ENCODE peak calls at places on chromosomes 2 and 18, in six cellular contexts. W, X, Y, R, L and P are unnamed samples.

GRCh38 chr18:22219568-22220355 is 50.4 kb downstream of the GATA6 start:
- DNase-seq in W (no peak), X (no peak), Y (no peak), R (no peak), L (no peak), P (no peak)

GRCh38 chr2:20638646-20639430 is 12.1 kb downstream of the HS1BP3 start:
- DNase-seq in W (peak; percentile 38), X (peak; percentile 46), Y (no peak), R (no peak), L (no peak), P (no peak)

GRCh38 chr2:231191896-231192872 is 6.2 kb upstream of the ARMC9 start:
- DNase-seq in W (peak; percentile 79), X (peak; percentile 85), Y (peak; percentile 92), R (no peak), L (peak; percentile 67), P (peak; percentile 82)

GRCh38 chr2:157790780-157791179 is 85.3 kb downstream of the ACVR1 start:
- DNase-seq in W (no peak), X (no peak), Y (no peak), R (no peak), L (no peak), P (no peak)

GRCh38 chr2:57862727-57863126 is 183.9 kb upstream of the VRK2 start:
- DNase-seq in W (no peak), X (no peak), Y (no peak), R (no peak), L (no peak), P (no peak)

GRCh38 chr2:240947607-240948006 is 41.5 kb downstream of the CROCC2 start:
- DNase-seq in W (peak; percentile 52), X (no peak), Y (peak; percentile 4), R (no peak), L (no peak), P (no peak)

GRCh38 chr2:217075225-217075802 is 215.4 kb upstream of the TNP1 start:
- DNase-seq in W (peak; percentile 72), X (peak; percentile 71), Y (peak; percentile 61), R (no peak), L (no peak), P (no peak)

GRCh38 chr2:192687000-192687399 is 492.3 kb upstream of the TMEFF2 start:
- DNase-seq in W (no peak), X (no peak), Y (no peak), R (no peak), L (no peak), P (no peak)

GRCh38 chr2:60386436-60386835 is 167.0 kb downstream of the BCL11A start:
- DNase-seq in W (no peak), X (no peak), Y (no peak), R (no peak), L (no peak), P (no peak)

GRCh38 chr2:238285653-238286082 is 2.7 kb downstream of the PER2 start:
- DNase-seq in W (no peak), X (peak; percentile 84), Y (peak; percentile 96), R (no peak), L (peak; percentile 89), P (peak; percentile 93)

GRCh38 chr2:157473585-157473984 is 29.7 kb upstream of the CYTIP start:
- DNase-seq in W (no peak), X (no peak), Y (no peak), R (no peak), L (no peak), P (no peak)

GRCh38 chr2:118983133-118983532 is 41.1 kb downstream of the MARCO start:
- DNase-seq in W (no peak), X (no peak), Y (no peak), R (peak; percentile 38), L (no peak), P (no peak)

GRCh38 chr2:216740557-216741222 is 45.3 kb upstream of the IGFBP5 start:
- DNase-seq in W (no peak), X (no peak), Y (no peak), R (no peak), L (no peak), P (no peak)

GRCh38 chr2:96320326-96321229 is 4.5 kb upstream of the ITPRIPL1 start:
- DNase-seq in W (no peak), X (no peak), Y (no peak), R (no peak), L (no peak), P (no peak)
- H3K4me3 ChIP-seq in W (peak overlapping the region; percentile 63), X (peak overlapping the region; percentile 68), Y (peak overlapping the region; percentile 69), R (peak overlapping the region; percentile 81), L (peak overlapping the region; percentile 41), P (peak overlapping the region; percentile 69)

GRCh38 chr2:85536479-85536878 is 2.5 kb upstream of the MAT2A start:
- DNase-seq in W (no peak), X (no peak), Y (no peak), R (no peak), L (no peak), P (peak; percentile 72)

GRCh38 chr2:85539361-85540130 is 578 bp downstream of the MAT2A start:
- DNase-seq in W (peak; percentile 83), X (peak; percentile 89), Y (peak; percentile 75), R (peak; percentile 80), L (peak; percentile 71), P (no peak)

GRCh38 chr2:85538507-85539360 is at the start of gene MAT2A:
- DNase-seq in W (peak; percentile 96), X (peak; percentile 98), Y (peak; percentile 93), R (peak; percentile 96), L (peak; percentile 92), P (peak; percentile 77)

GRCh38 chr2:85540131-85540587 is 1.2 kb downstream of the MAT2A start:
- DNase-seq in W (no peak), X (no peak), Y (no peak), R (no peak), L (no peak), P (no peak)

DNA sequence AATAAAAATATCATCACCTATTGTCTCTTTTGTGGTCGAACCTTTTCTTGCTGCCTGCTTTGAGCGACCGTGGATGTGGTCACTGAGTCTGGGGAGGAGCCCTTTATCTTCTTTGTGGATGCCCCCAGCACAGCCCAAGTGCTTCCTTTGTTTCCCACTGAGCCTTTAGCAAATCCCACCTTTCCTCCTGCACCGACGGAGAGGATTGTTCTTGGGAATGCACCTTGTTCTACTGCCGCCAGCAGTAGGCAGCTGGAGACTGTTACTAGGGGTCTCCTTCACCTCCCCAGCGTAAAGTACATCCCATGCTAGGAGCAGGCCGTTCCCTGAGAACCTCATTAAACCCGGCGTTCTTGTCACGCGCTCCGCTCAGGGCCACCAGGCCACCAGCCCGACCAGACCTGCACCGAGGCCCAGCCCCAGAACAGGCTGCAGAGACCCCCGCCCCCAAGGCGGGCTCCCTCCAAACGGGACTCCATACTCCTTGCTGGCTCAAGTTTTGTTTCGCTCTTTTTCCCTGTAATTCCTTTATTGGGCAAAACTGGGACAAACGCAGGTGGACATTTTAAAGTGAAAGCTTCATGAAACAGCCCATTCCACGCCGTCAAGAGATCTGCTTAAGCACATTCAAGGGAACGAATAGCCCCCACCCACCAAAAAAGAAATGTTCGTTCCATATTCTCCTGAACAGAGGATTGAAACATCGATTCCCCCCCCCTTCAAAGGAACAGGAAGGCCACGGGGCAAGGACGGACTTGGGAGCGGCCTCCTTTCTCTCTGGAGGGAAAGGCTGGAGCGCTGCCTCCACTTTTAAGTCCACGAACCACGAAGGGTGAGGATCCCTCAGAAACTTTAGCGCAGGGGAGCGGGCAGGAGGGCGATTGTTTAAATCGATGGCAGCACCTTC is 1.1 kb upstream of the MAT2A start:
- DNase-seq in W (peak; percentile 68), X (peak; percentile 79), Y (peak; percentile 74), R (peak; percentile 61), L (peak; percentile 66), P (no peak)
- TF ChIP-seq CTCF in W (no peak), X (no peak), Y (no peak), R (no peak), L (no peak), P (no peak)

GRCh38 chr18:63909870-63910269 is 2.1 kb downstream of the SERPINB10 start:
- DNase-seq in W (no peak), X (no peak), Y (no peak), R (no peak), L (no peak), P (no peak)
- H3K4me3 ChIP-seq in W (no peak overlapping the region), X (no peak overlapping the region), Y (no peak overlapping the region), R (no peak overlapping the region), L (no peak overlapping the region), P (no peak overlapping the region)

DNA sequence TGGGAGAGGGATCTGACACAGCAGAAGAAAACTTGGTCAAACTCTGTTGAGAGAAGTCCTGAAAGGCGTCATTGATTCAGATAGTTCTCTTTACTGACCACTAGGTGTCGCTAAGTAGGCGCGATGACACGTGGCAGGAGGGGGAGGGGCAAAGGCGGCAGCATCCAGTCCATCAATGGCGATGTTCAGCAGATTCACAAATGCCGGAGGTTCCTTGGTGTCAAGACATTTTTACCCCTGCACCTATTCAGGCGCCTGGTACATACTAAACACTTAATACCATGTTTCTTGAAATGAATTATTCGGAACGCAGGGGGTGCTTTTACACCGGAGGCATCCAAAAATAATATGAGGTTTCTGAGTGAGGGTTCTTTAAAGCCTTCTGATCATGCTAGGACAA is 3.0 kb upstream of the PLEK start:
- DNase-seq in W (peak; percentile 84), X (peak; percentile 81), Y (peak; percentile 67), R (peak; percentile 87), L (peak; percentile 81), P (peak; percentile 27)
- TF ChIP-seq CTCF in W (peak; percentile 54), X (peak; percentile 63), Y (peak; percentile 70), R (peak; percentile 73), L (peak; percentile 80), P (peak; percentile 74)

DNA sequence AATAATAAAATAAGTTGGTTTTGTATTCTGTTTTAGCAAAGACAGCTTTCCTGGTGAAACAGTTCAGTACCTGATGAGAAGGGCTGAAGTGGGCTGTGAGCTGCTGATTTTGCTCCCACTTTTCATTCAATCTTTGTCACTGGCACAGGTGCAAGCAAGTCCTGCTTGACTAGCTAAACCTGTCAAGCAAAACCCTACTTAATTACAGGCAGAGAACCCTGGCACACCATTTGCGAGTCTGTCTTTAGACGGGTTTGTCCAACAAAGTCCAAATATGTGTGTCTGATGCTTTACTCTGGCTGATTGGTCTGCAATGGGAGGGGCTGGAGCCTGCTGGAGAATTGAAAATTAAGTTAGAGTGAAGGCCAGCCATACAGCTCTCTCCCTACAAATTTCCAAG is 267.2 kb downstream of the EPHA4 start:
- DNase-seq in W (no peak), X (no peak), Y (no peak), R (no peak), L (no peak), P (no peak)
- H3K4me3 ChIP-seq in W (no peak overlapping the region), X (no peak overlapping the region), Y (no peak overlapping the region), R (no peak overlapping the region), L (no peak overlapping the region), P (no peak overlapping the region)

GRCh38 chr2:40955635-40956034 is 503.7 kb upstream of the SLC8A1 start:
- DNase-seq in W (no peak), X (no peak), Y (no peak), R (no peak), L (no peak), P (no peak)
- TF ChIP-seq CTCF in W (no peak), X (no peak), Y (no peak), R (no peak), L (no peak), P (no peak)